ENCODE peak calls at places on chromosomes 12 and 14, in five cellular contexts. A, B, Z, M and X are unnamed samples.

GRCh38 chr14:90491868-90492560 is 95.2 kb downstream of the CALM1 start:
- DNase-seq in Z (no peak), A (no peak), M (no peak), B (no peak), X (no peak)

GRCh38 chr12:108495054-108495453 is 20.0 kb upstream of the FICD start:
- DNase-seq in M (no peak), Z (peak; percentile 42), A (no peak), B (no peak), X (no peak)

GRCh38 chr12:14910090-14910915 is 24.6 kb upstream of the MGP start:
- DNase-seq in B (no peak), Z (no peak), A (no peak), M (no peak), X (no peak)

GRCh38 chr12:10618338-10618987 is 5.1 kb upstream of the MAGOHB start:
- DNase-seq in A (no peak), B (no peak), Z (no peak), M (no peak), X (peak; percentile 58)

GRCh38 chr12:19431407-19432308 is 7.6 kb upstream of the AEBP2 start:
- DNase-seq in Z (no peak), A (no peak), B (no peak), M (peak; percentile 41), X (peak; percentile 38)

GRCh38 chr12:104792570-104792969 is 165.5 kb downstream of the SLC41A2 start:
- DNase-seq in A (no peak), M (no peak), Z (no peak), B (peak; percentile 67), X (peak; percentile 74)

GRCh38 chr12:121260091-121260490 is 36.4 kb downstream of the CAMKK2 start:
- DNase-seq in B (no peak), A (no peak), Z (no peak), M (no peak), X (no peak)

GRCh38 chr14:101127239-101127638 is 223.7 kb upstream of the RTL1 start:
- DNase-seq in B (no peak), Z (no peak), A (no peak), M (no peak), X (no peak)

GRCh38 chr12:123384318-123384993 is 524 bp downstream of the KMT5A start:
- DNase-seq in Z (no peak), B (no peak), A (no peak), M (no peak), X (no peak)

GRCh38 chr14:101959277-101959676 is 5.1 kb upstream of the DYNC1H1 start:
- DNase-seq in M (no peak), Z (no peak), B (no peak), A (no peak), X (no peak)

GRCh38 chr12:66739266-66739665 is 60.4 kb upstream of the GRIP1 start:
- DNase-seq in B (no peak), M (no peak), Z (no peak), A (no peak), X (no peak)

GRCh38 chr12:96811083-96811482 is 96.0 kb upstream of the NEDD1 start:
- DNase-seq in A (no peak), M (no peak), B (no peak), Z (no peak), X (peak; percentile 47)

GRCh38 chr12:108109954-108110353 is 19.1 kb upstream of the WSCD2 start:
- DNase-seq in A (no peak), M (no peak), B (no peak), Z (no peak), X (no peak)

GRCh38 chr12:121536929-121537813 is 43.7 kb downstream of the KDM2B start:
- DNase-seq in A (peak; percentile 22), Z (peak; percentile 54), B (peak; percentile 85), M (peak; percentile 41), X (no peak)

GRCh38 chr12:93773122-93773871 is 96.1 kb downstream of the CRADD start:
- DNase-seq in B (no peak), M (no peak), Z (no peak), A (no peak), X (no peak)

GRCh38 chr14:36660736-36661505 is 739 bp upstream of the PAX9 start:
- DNase-seq in Z (no peak), B (no peak), M (no peak), A (no peak), X (no peak)

GRCh38 chr12:87758271-87758670 is 270.9 kb downstream of the C12orf50 start:
- DNase-seq in Z (no peak), A (no peak), M (no peak), B (no peak), X (no peak)

GRCh38 chr12:132144115-132145071 is at the start of the genes DDX51 and NOC4L:
- DNase-seq in M (peak; percentile 96), B (peak; percentile 90), Z (peak; percentile 97), A (peak; percentile 97), X (peak; percentile 71)

GRCh38 chr12:104480826-104481457 is 24.2 kb downstream of the CHST11 start:
- DNase-seq in A (no peak), B (peak; percentile 64), M (no peak), Z (no peak), X (no peak)

GRCh38 chr12:75724913-75725312 is 213.5 kb upstream of the KRR1 start:
- DNase-seq in Z (no peak), A (no peak), M (no peak), B (no peak), X (peak; percentile 44)

GRCh38 chr12:88418856-88419497 is 161.3 kb downstream of the KITLG start:
- DNase-seq in A (no peak), B (no peak), Z (no peak), M (no peak), X (no peak)

GRCh38 chr14:69611264-69612013 is at the start of gene SUSD6:
- DNase-seq in Z (peak; percentile 79), M (peak; percentile 84), A (peak; percentile 85), B (peak; percentile 89), X (peak; percentile 46)

GRCh38 chr12:132396657-132397056 is 67.3 kb upstream of the GALNT9 start:
- DNase-seq in Z (no peak), A (no peak), M (no peak), B (peak; percentile 12), X (no peak)

GRCh38 chr14:72420749-72421452 is 473.0 kb downstream of the DPF3 start:
- DNase-seq in A (peak; percentile 66), M (peak; percentile 69), Z (peak; percentile 34), B (peak; percentile 64), X (peak; percentile 10)

GRCh38 chr14:31084385-31084784 is 58.2 kb upstream of the STRN3 start:
- DNase-seq in A (no peak), M (no peak), Z (no peak), B (no peak), X (no peak)

GRCh38 chr14:99946652-99947489 is 118.4 kb upstream of the EVL start:
- DNase-seq in A (peak; percentile 53), B (no peak), M (peak; percentile 26), Z (peak; percentile 81), X (no peak)

GRCh38 chr14:93010543-93011541 is 87.9 kb downstream of the CHGA start:
- DNase-seq in Z (peak; percentile 47), A (no peak), M (no peak), B (no peak), X (no peak)

GRCh38 chr12:53344824-53345485 is 8.8 kb upstream of the SP7 start:
- DNase-seq in B (peak; percentile 74), M (peak; percentile 41), A (peak; percentile 68), Z (peak; percentile 89), X (no peak)

GRCh38 chr12:29053567-29053966 is 95.5 kb upstream of the FAR2 start:
- DNase-seq in A (no peak), B (no peak), M (no peak), Z (no peak), X (no peak)

GRCh38 chr12:130178291-130178690 is 16.0 kb downstream of the FZD10 start:
- DNase-seq in A (no peak), M (no peak), Z (no peak), B (no peak), X (no peak)

GRCh38 chr12:80593766-80594165 is 113.7 kb upstream of the MYF6 start:
- DNase-seq in Z (no peak), A (no peak), M (no peak), B (no peak), X (peak; percentile 60)

GRCh38 chr12:47752552-47752951 is 6.1 kb downstream of the RAPGEF3 start:
- DNase-seq in A (no peak), Z (no peak), M (no peak), B (no peak), X (no peak)

GRCh38 chr12:108117163-108117849 is 11.8 kb upstream of the WSCD2 start:
- DNase-seq in B (no peak), Z (no peak), M (no peak), A (no peak), X (no peak)